ENCODE peak calls at places on chromosome 14, in four cellular contexts. One of them, this sample, is unnamed.

GRCh38 chr14:34212574-34212973 is 249.5 kb downstream of the SPTSSA start:
- DNase-seq in A549: no peak
- DNase-seq in K562: no peak
- DNase-seq in H1: no peak
- DNase-seq in this sample: no peak

GRCh38 chr14:78848234-78848820 is 678.2 kb downstream of the NRXN3 start:
- DNase-seq in A549: peak; percentile 18
- DNase-seq in K562: peak; percentile 24
- DNase-seq in H1: no peak
- DNase-seq in this sample: peak; percentile 29

GRCh38 chr14:61234215-61234916 is 46.8 kb downstream of the TMEM30B start:
- DNase-seq in A549: no peak
- DNase-seq in K562: no peak
- DNase-seq in H1: no peak
- DNase-seq in this sample: no peak

GRCh38 chr14:66842911-66843572 is 335.1 kb downstream of the GPHN start:
- DNase-seq in A549: no peak
- DNase-seq in K562: no peak
- DNase-seq in H1: no peak
- DNase-seq in this sample: no peak

GRCh38 chr14:37566811-37567371 is 28.2 kb downstream of the FOXA1 start:
- DNase-seq in A549: no peak
- DNase-seq in K562: no peak
- DNase-seq in H1: no peak
- DNase-seq in this sample: no peak

GRCh38 chr14:88597601-88598000 is 34.8 kb downstream of the ZC3H14 start:
- DNase-seq in A549: no peak
- DNase-seq in K562: no peak
- DNase-seq in H1: no peak
- DNase-seq in this sample: no peak

GRCh38 chr14:72790887-72791566 is 102.9 kb downstream of the DPF3 start:
- DNase-seq in A549: no peak
- DNase-seq in K562: no peak
- DNase-seq in H1: no peak
- DNase-seq in this sample: no peak

GRCh38 chr14:33567003-33567735 is 383.7 kb downstream of the EGLN3 start:
- DNase-seq in A549: no peak
- DNase-seq in K562: no peak
- DNase-seq in H1: no peak
- DNase-seq in this sample: peak; percentile 76

GRCh38 chr14:47264842-47265241 is 410.6 kb downstream of the MDGA2 start:
- DNase-seq in A549: no peak
- DNase-seq in K562: no peak
- DNase-seq in H1: no peak
- DNase-seq in this sample: no peak

GRCh38 chr14:32590157-32590556 is 261.1 kb downstream of the AKAP6 start:
- DNase-seq in A549: no peak
- DNase-seq in K562: no peak
- DNase-seq in H1: no peak
- DNase-seq in this sample: no peak

GRCh38 chr14:54332490-54332889 is 64.3 kb upstream of the CDKN3 start:
- DNase-seq in A549: no peak
- DNase-seq in K562: no peak
- DNase-seq in H1: no peak
- DNase-seq in this sample: no peak

GRCh38 chr14:54331516-54331915 is 65.3 kb upstream of the CDKN3 start:
- DNase-seq in A549: no peak
- DNase-seq in K562: no peak
- DNase-seq in H1: no peak
- DNase-seq in this sample: no peak

GRCh38 chr14:54325766-54326165 is 71.0 kb upstream of the CDKN3 start:
- DNase-seq in A549: no peak
- DNase-seq in K562: no peak
- DNase-seq in H1: no peak
- DNase-seq in this sample: no peak

GRCh38 chr14:54330876-54331275 is 65.9 kb upstream of the CDKN3 start:
- DNase-seq in A549: no peak
- DNase-seq in K562: no peak
- DNase-seq in H1: no peak
- DNase-seq in this sample: no peak

DNA sequence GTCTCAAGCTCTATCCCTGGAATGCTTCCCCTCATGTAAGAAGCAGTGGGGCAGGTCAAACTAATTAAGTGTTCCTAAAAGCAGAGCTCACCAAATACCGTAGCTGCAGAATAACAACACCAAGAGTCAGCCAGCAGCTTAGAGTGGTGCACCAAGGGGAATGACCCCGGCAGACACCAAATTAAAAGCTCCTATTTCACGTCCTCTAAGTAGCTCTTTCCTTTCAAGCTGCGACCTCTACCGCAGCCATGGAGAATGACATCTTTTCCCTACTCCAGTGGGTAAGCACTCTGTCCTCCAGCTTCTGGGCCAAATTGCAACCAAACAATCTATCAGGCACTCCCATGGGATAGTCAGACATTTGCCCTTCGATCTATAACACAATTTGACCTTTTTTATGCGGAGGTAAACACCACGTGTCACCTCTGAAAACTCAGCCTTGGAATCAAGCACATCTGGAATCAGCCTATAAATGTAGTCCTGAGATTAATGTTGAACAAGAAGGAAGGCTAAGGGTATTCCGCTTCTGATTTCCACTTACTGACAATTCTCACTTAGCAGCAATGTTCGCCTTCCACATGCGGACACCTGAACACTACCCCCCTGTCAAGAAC is 67.6 kb upstream of the CDKN3 start:
- DNase-seq in A549: peak; percentile 60
- DNase-seq in K562: peak; percentile 25
- DNase-seq in H1: peak; percentile 64
- DNase-seq in this sample: peak; percentile 65
- TF ChIP-seq PHF8 in A549: no peak
- TF ChIP-seq PHF8 in K562: no peak
- TF ChIP-seq PHF8 in H1: no peak
- TF ChIP-seq PHF8 in this sample: no peak

GRCh38 chr14:69091695-69092094 is 61.2 kb downstream of the DCAF5 start:
- DNase-seq in A549: no peak
- DNase-seq in K562: no peak
- DNase-seq in H1: no peak
- DNase-seq in this sample: no peak

GRCh38 chr14:69092840-69093422 is 60.0 kb downstream of the DCAF5 start:
- DNase-seq in A549: no peak
- DNase-seq in K562: no peak
- DNase-seq in H1: no peak
- DNase-seq in this sample: no peak

GRCh38 chr14:69087061-69087461 is 65.9 kb downstream of the DCAF5 start:
- DNase-seq in A549: no peak
- DNase-seq in K562: no peak
- DNase-seq in H1: no peak
- DNase-seq in this sample: no peak

GRCh38 chr14:69088523-69089445 is 64.1 kb downstream of the DCAF5 start:
- DNase-seq in A549: no peak
- DNase-seq in K562: no peak
- DNase-seq in H1: no peak
- DNase-seq in this sample: no peak

GRCh38 chr14:69090187-69090789 is 62.6 kb downstream of the DCAF5 start:
- DNase-seq in A549: peak; percentile 35
- DNase-seq in K562: peak; percentile 10
- DNase-seq in H1: no peak
- DNase-seq in this sample: peak; percentile 33
- TF ChIP-seq PHF8 in A549: no peak
- TF ChIP-seq PHF8 in K562: no peak
- TF ChIP-seq PHF8 in H1: no peak
- TF ChIP-seq PHF8 in this sample: no peak

GRCh38 chr14:58914271-58914855 is 274.1 kb upstream of the DAAM1 start:
- DNase-seq in A549: no peak
- DNase-seq in K562: no peak
- DNase-seq in H1: no peak
- DNase-seq in this sample: no peak
- TF ChIP-seq PHF8 in A549: no peak
- TF ChIP-seq PHF8 in K562: no peak
- TF ChIP-seq PHF8 in H1: no peak
- TF ChIP-seq PHF8 in this sample: no peak

DNA sequence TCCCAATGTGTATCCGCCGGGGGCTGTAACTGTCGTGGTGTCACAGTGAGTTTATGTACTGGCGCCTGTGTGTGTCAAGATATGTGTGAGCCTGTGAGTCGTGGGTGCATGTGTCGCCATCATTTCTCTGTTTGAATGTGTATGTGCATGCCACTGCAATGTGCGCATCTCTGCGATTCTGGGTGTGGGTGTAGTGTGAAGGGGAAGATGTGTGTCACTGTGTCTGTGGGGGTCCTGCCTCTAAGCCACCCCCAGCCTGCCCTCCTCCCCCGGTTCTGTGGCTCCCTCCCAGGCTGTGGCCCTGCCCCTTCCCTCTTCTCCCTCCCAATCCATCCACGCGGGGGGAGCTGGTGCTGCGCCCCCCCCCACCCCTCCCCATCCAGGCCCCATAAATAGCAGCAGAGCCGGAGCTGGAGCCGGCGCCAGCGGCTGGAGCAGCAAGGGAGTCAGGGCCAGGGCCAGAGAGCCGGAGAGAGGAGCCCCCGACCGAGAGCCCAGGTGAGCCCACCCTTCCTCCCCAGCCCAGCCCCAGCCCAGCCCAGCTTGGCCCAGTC is at the start of gene CPNE6:
- DNase-seq in A549: no peak
- DNase-seq in K562: no peak
- DNase-seq in H1: no peak
- DNase-seq in this sample: no peak
- TF ChIP-seq PHF8 in A549: no peak
- TF ChIP-seq PHF8 in K562: no peak
- TF ChIP-seq PHF8 in H1: no peak
- TF ChIP-seq PHF8 in this sample: no peak

GRCh38 chr14:90488256-90488655 is 91.4 kb downstream of the CALM1 start:
- DNase-seq in A549: no peak
- DNase-seq in K562: no peak
- DNase-seq in H1: no peak
- DNase-seq in this sample: no peak

GRCh38 chr14:90489306-90489705 is 92.5 kb downstream of the CALM1 start:
- DNase-seq in A549: no peak
- DNase-seq in K562: no peak
- DNase-seq in H1: no peak
- DNase-seq in this sample: no peak

GRCh38 chr14:90489916-90490726 is 93.3 kb downstream of the CALM1 start:
- DNase-seq in A549: no peak
- DNase-seq in K562: peak; percentile 62
- DNase-seq in H1: no peak
- DNase-seq in this sample: no peak

GRCh38 chr14:90487031-90487430 is 90.2 kb downstream of the CALM1 start:
- DNase-seq in A549: no peak
- DNase-seq in K562: no peak
- DNase-seq in H1: no peak
- DNase-seq in this sample: no peak

DNA sequence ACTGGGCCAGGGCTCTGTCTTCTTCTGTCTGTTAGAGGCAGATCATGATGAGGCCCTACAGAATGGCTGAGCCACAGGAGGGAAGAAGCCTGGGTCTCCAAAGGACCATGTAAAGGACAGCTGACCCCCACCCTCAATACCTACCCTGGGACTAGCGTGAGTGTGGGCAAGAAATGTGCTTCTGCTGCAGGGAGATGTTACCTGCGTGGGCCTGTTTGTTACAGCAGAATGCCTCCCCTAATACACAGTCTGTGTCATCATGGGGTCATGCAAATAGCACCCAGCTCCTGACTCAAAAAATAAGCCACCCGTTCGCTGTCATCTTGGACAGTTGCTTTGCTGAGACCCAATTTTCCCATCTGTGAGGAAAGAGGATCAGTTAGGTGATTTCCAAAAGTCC is 90.6 kb downstream of the CALM1 start:
- DNase-seq in A549: no peak
- DNase-seq in K562: no peak
- DNase-seq in H1: no peak
- DNase-seq in this sample: no peak
- TF ChIP-seq PHF8 in A549: no peak
- TF ChIP-seq PHF8 in K562: no peak
- TF ChIP-seq PHF8 in H1: no peak
- TF ChIP-seq PHF8 in this sample: no peak

GRCh38 chr14:100371773-100372172 is 48.6 kb downstream of the SLC25A47 start:
- DNase-seq in A549: no peak
- DNase-seq in K562: no peak
- DNase-seq in H1: no peak
- DNase-seq in this sample: no peak

GRCh38 chr14:100372357-100373048 is 49.4 kb downstream of the SLC25A47 start:
- DNase-seq in A549: no peak
- DNase-seq in K562: no peak
- DNase-seq in H1: no peak
- DNase-seq in this sample: no peak

GRCh38 chr14:100365741-100366140 is 42.6 kb downstream of the SLC25A47 start:
- DNase-seq in A549: no peak
- DNase-seq in K562: no peak
- DNase-seq in H1: no peak
- DNase-seq in this sample: no peak

GRCh38 chr14:100369019-100369418 is 45.9 kb downstream of the SLC25A47 start:
- DNase-seq in A549: no peak
- DNase-seq in K562: no peak
- DNase-seq in H1: no peak
- DNase-seq in this sample: no peak

GRCh38 chr14:100370003-100370402 is 46.9 kb downstream of the SLC25A47 start:
- DNase-seq in A549: no peak
- DNase-seq in K562: no peak
- DNase-seq in H1: no peak
- DNase-seq in this sample: no peak
- TF ChIP-seq PHF8 in A549: no peak
- TF ChIP-seq PHF8 in K562: no peak
- TF ChIP-seq PHF8 in H1: no peak
- TF ChIP-seq PHF8 in this sample: no peak

GRCh38 chr14:90871605-90872233 is 55.5 kb upstream of the TTC7B start:
- DNase-seq in A549: no peak
- DNase-seq in K562: no peak
- DNase-seq in H1: no peak
- DNase-seq in this sample: no peak
- TF ChIP-seq PHF8 in A549: no peak
- TF ChIP-seq PHF8 in K562: no peak
- TF ChIP-seq PHF8 in H1: no peak
- TF ChIP-seq PHF8 in this sample: no peak

GRCh38 chr14:59308706-59309105 is 120.2 kb downstream of the DAAM1 start:
- DNase-seq in A549: no peak
- DNase-seq in K562: no peak
- DNase-seq in H1: no peak
- DNase-seq in this sample: no peak

GRCh38 chr14:59306775-59307174 is 118.3 kb downstream of the DAAM1 start:
- DNase-seq in A549: no peak
- DNase-seq in K562: no peak
- DNase-seq in H1: no peak
- DNase-seq in this sample: no peak

GRCh38 chr14:59305231-59305630 is 116.8 kb downstream of the DAAM1 start:
- DNase-seq in A549: no peak
- DNase-seq in K562: no peak
- DNase-seq in H1: no peak
- DNase-seq in this sample: no peak

GRCh38 chr14:59303216-59303615 is 114.7 kb downstream of the DAAM1 start:
- DNase-seq in A549: no peak
- DNase-seq in K562: no peak
- DNase-seq in H1: no peak
- DNase-seq in this sample: no peak

GRCh38 chr14:59305836-59306555 is 117.5 kb downstream of the DAAM1 start:
- DNase-seq in A549: no peak
- DNase-seq in K562: no peak
- DNase-seq in H1: no peak
- DNase-seq in this sample: peak; percentile 77
- TF ChIP-seq PHF8 in A549: no peak
- TF ChIP-seq PHF8 in K562: no peak
- TF ChIP-seq PHF8 in H1: no peak
- TF ChIP-seq PHF8 in this sample: no peak

This sample was measured in HepG2.